ENCODE peak calls at places on chromosomes 1 and 21, in seven cellular contexts. One of them, this sample, is unnamed.
A peak's percentile ranks its signal among the peaks of the same experiment; 100 is the strongest.

GRCh38 chr1:246482780-246483179 is 24.3 kb downstream of the SMYD3 start:
- DNase-seq in naive thymus-derived CD8-positive, alpha-beta T cell: no peak
- DNase-seq in mammary epithelial cell: no peak
- DNase-seq in BE2C: no peak
- DNase-seq in fibroblast of pulmonary artery: no peak
- DNase-seq in endothelial cell: no peak
- DNase-seq in HEK293T: no peak
- DNase-seq in this sample: no peak

GRCh38 chr1:153617677-153618076 is 1.6 kb upstream of the S100A14 start:
- DNase-seq in naive thymus-derived CD8-positive, alpha-beta T cell: peak; percentile 23
- DNase-seq in mammary epithelial cell: peak; percentile 71
- DNase-seq in BE2C: peak; percentile 84
- DNase-seq in fibroblast of pulmonary artery: peak; percentile 51
- DNase-seq in endothelial cell: peak; percentile 69
- DNase-seq in HEK293T: no peak
- DNase-seq in this sample: peak; percentile 75

GRCh38 chr1:43711524-43712386 is 4.4 kb downstream of the ST3GAL3 start:
- DNase-seq in naive thymus-derived CD8-positive, alpha-beta T cell: no peak
- DNase-seq in mammary epithelial cell: peak; percentile 79
- DNase-seq in BE2C: no peak
- DNase-seq in fibroblast of pulmonary artery: peak; percentile 86
- DNase-seq in endothelial cell: no peak
- DNase-seq in HEK293T: no peak
- DNase-seq in this sample: no peak

GRCh38 chr1:208731976-208732821 is 488.0 kb upstream of the PLXNA2 start:
- DNase-seq in naive thymus-derived CD8-positive, alpha-beta T cell: no peak
- DNase-seq in mammary epithelial cell: no peak
- DNase-seq in BE2C: peak; percentile 83
- DNase-seq in fibroblast of pulmonary artery: no peak
- DNase-seq in endothelial cell: no peak
- DNase-seq in HEK293T: no peak
- DNase-seq in this sample: no peak

GRCh38 chr1:183711691-183712401 is 58.7 kb upstream of the APOBEC4 start:
- DNase-seq in naive thymus-derived CD8-positive, alpha-beta T cell: no peak
- DNase-seq in mammary epithelial cell: no peak
- DNase-seq in BE2C: no peak
- DNase-seq in fibroblast of pulmonary artery: peak; percentile 65
- DNase-seq in endothelial cell: no peak
- DNase-seq in HEK293T: no peak
- DNase-seq in this sample: no peak

GRCh38 chr1:171403396-171403795 is 81.9 kb upstream of the PRRC2C start:
- DNase-seq in naive thymus-derived CD8-positive, alpha-beta T cell: no peak
- DNase-seq in mammary epithelial cell: peak; percentile 52
- DNase-seq in BE2C: no peak
- DNase-seq in fibroblast of pulmonary artery: peak; percentile 12
- DNase-seq in endothelial cell: no peak
- DNase-seq in HEK293T: no peak
- DNase-seq in this sample: no peak

GRCh38 chr1:223462047-223462446 is 68.8 kb downstream of the CCDC185 start:
- DNase-seq in naive thymus-derived CD8-positive, alpha-beta T cell: no peak
- DNase-seq in mammary epithelial cell: no peak
- DNase-seq in BE2C: no peak
- DNase-seq in fibroblast of pulmonary artery: no peak
- DNase-seq in endothelial cell: no peak
- DNase-seq in HEK293T: no peak
- DNase-seq in this sample: no peak

GRCh38 chr21:29359718-29360117 is 61.0 kb downstream of the BACH1 start:
- DNase-seq in naive thymus-derived CD8-positive, alpha-beta T cell: no peak
- DNase-seq in mammary epithelial cell: peak; percentile 47
- DNase-seq in BE2C: no peak
- DNase-seq in fibroblast of pulmonary artery: no peak
- DNase-seq in endothelial cell: no peak
- DNase-seq in HEK293T: no peak
- DNase-seq in this sample: no peak

GRCh38 chr1:218357211-218357892 is 12.2 kb downstream of the TGFB2 start:
- DNase-seq in naive thymus-derived CD8-positive, alpha-beta T cell: no peak
- DNase-seq in mammary epithelial cell: no peak
- DNase-seq in BE2C: no peak
- DNase-seq in fibroblast of pulmonary artery: peak; percentile 54
- DNase-seq in endothelial cell: no peak
- DNase-seq in HEK293T: no peak
- DNase-seq in this sample: no peak

GRCh38 chr1:237701534-237701933 is 189.2 kb downstream of the ZP4 start:
- DNase-seq in naive thymus-derived CD8-positive, alpha-beta T cell: no peak
- DNase-seq in mammary epithelial cell: no peak
- DNase-seq in BE2C: no peak
- DNase-seq in fibroblast of pulmonary artery: no peak
- DNase-seq in endothelial cell: no peak
- DNase-seq in HEK293T: no peak
- DNase-seq in this sample: no peak

GRCh38 chr1:154346276-154346914 is 21.1 kb downstream of the ATP8B2 start:
- DNase-seq in naive thymus-derived CD8-positive, alpha-beta T cell: no peak
- DNase-seq in mammary epithelial cell: no peak
- DNase-seq in BE2C: no peak
- DNase-seq in fibroblast of pulmonary artery: no peak
- DNase-seq in endothelial cell: no peak
- DNase-seq in HEK293T: no peak
- DNase-seq in this sample: no peak

GRCh38 chr1:2946291-2946690 is 75.0 kb upstream of the ACTRT2 start:
- DNase-seq in naive thymus-derived CD8-positive, alpha-beta T cell: no peak
- DNase-seq in mammary epithelial cell: no peak
- DNase-seq in BE2C: no peak
- DNase-seq in fibroblast of pulmonary artery: no peak
- DNase-seq in endothelial cell: peak; percentile 24
- DNase-seq in HEK293T: peak; percentile 36
- DNase-seq in this sample: no peak

GRCh38 chr1:33259879-33260278 is 3.6 kb downstream of the ZNF362 start:
- DNase-seq in naive thymus-derived CD8-positive, alpha-beta T cell: no peak
- DNase-seq in mammary epithelial cell: no peak
- DNase-seq in BE2C: no peak
- DNase-seq in fibroblast of pulmonary artery: no peak
- DNase-seq in endothelial cell: no peak
- DNase-seq in HEK293T: no peak
- DNase-seq in this sample: no peak

GRCh38 chr1:28926629-28927441 is 12.5 kb downstream of the EPB41 start:
- DNase-seq in naive thymus-derived CD8-positive, alpha-beta T cell: peak; percentile 59
- DNase-seq in mammary epithelial cell: no peak
- DNase-seq in BE2C: no peak
- DNase-seq in fibroblast of pulmonary artery: peak; percentile 52
- DNase-seq in endothelial cell: no peak
- DNase-seq in HEK293T: no peak
- DNase-seq in this sample: no peak

GRCh38 chr21:30612132-30612531 is 1.6 kb downstream of the KRTAP6-1 start:
- DNase-seq in naive thymus-derived CD8-positive, alpha-beta T cell: no peak
- DNase-seq in mammary epithelial cell: no peak
- DNase-seq in BE2C: no peak
- DNase-seq in fibroblast of pulmonary artery: no peak
- DNase-seq in endothelial cell: no peak
- DNase-seq in HEK293T: no peak
- DNase-seq in this sample: no peak

GRCh38 chr1:67192902-67193301 is 26.6 kb downstream of the IL23R start:
- DNase-seq in naive thymus-derived CD8-positive, alpha-beta T cell: no peak
- DNase-seq in mammary epithelial cell: no peak
- DNase-seq in BE2C: no peak
- DNase-seq in fibroblast of pulmonary artery: no peak
- DNase-seq in endothelial cell: no peak
- DNase-seq in HEK293T: no peak
- DNase-seq in this sample: no peak